ENCODE peak calls at places on chromosomes 12 and 14, in seven cellular contexts. W, F, P, C, D, A and Z are unnamed samples.

GRCh38 chr12:69688021-69688420 is 11.1 kb downstream of the BEST3 start:
- DNase-seq in F (no peak), D (no peak), C (no peak), A (no peak), W (no peak), P (no peak), Z (no peak)

GRCh38 chr14:105475916-105476845 is 1.6 kb downstream of the CRIP2 start:
- DNase-seq in C (no peak), F (no peak), D (no peak), A (no peak), P (peak), W (no peak), Z (peak)

GRCh38 chr12:64639466-64639865 is 29.2 kb downstream of the RASSF3 start:
- DNase-seq in P (no peak), A (no peak), D (no peak), W (no peak), C (no peak), F (no peak), Z (no peak)

GRCh38 chr12:18239561-18239960 is 21.8 kb upstream of the PIK3C2G start:
- DNase-seq in A (no peak), F (no peak), D (no peak), P (no peak), C (no peak), W (no peak), Z (no peak)

GRCh38 chr12:93827669-93828068 is 150.5 kb downstream of the CRADD start:
- DNase-seq in D (no peak), W (no peak), A (no peak), P (no peak), C (no peak), F (no peak), Z (no peak)

GRCh38 chr14:95943699-95944098 is 67.1 kb downstream of the TUNAR start:
- DNase-seq in F (no peak), D (no peak), A (no peak), P (no peak), C (no peak), W (no peak), Z (no peak)

GRCh38 chr14:100855256-100855930 is 29.5 kb downstream of the MEG3 start:
- DNase-seq in W (no peak), C (no peak), D (peak), F (no peak), A (no peak), P (no peak), Z (no peak)

GRCh38 chr12:22437031-22437806 is 102.7 kb upstream of the ST8SIA1 start:
- DNase-seq in W (no peak), F (no peak), C (no peak), D (peak), P (no peak), A (no peak), Z (peak)

GRCh38 chr14:100030441-100031153 is 34.6 kb upstream of the EVL start:
- DNase-seq in A (no peak), P (no peak), W (no peak), F (peak), D (no peak), C (no peak), Z (no peak)

GRCh38 chr14:71460091-71460490 is 472.1 kb upstream of the RGS6 start:
- DNase-seq in P (no peak), F (no peak), W (no peak), C (no peak), D (no peak), A (no peak), Z (no peak)

GRCh38 chr12:69059465-69060457 is 126.8 kb upstream of the CPM start:
- DNase-seq in C (no peak), P (no peak), F (no peak), D (no peak), W (no peak), A (no peak), Z (no peak)

GRCh38 chr12:51890511-51891171 is 2.7 kb downstream of the ANKRD33 start:
- DNase-seq in D (peak), C (no peak), P (no peak), F (no peak), A (no peak), W (no peak), Z (no peak)

GRCh38 chr12:45850302-45850701 is 120.8 kb downstream of the ARID2 start:
- DNase-seq in D (no peak), C (no peak), P (no peak), F (no peak), A (no peak), W (no peak), Z (no peak)

GRCh38 chr14:92747701-92748258 is 647 bp downstream of the LGMN start:
- DNase-seq in A (no peak), D (no peak), F (no peak), P (no peak), C (no peak), W (no peak), Z (no peak)

GRCh38 chr12:130169256-130169655 is 7.0 kb downstream of the FZD10 start:
- DNase-seq in W (no peak), A (no peak), C (no peak), D (no peak), P (no peak), F (no peak), Z (no peak)

GRCh38 chr12:92927436-92928116 is 1.5 kb downstream of the EEA1 start:
- DNase-seq in W (peak), F (no peak), P (no peak), C (peak), A (no peak), D (no peak), Z (no peak)

GRCh38 chr12:90112668-90113067 is 404.0 kb upstream of the ATP2B1 start:
- DNase-seq in F (no peak), P (no peak), D (no peak), W (no peak), C (no peak), A (no peak), Z (no peak)

GRCh38 chr12:132597333-132598283 is 12.8 kb downstream of the LRCOL1 start:
- DNase-seq in C (no peak), A (no peak), P (no peak), F (no peak), D (no peak), W (no peak), Z (peak)

GRCh38 chr12:130992448-130992847 is 38.7 kb downstream of the ADGRD1 start:
- DNase-seq in W (no peak), A (no peak), P (no peak), F (no peak), C (no peak), D (no peak), Z (peak)

GRCh38 chr12:2154521-2154920 is 101.7 kb downstream of the CACNA1C start:
- DNase-seq in P (no peak), A (no peak), C (no peak), D (no peak), W (no peak), F (no peak), Z (no peak)

GRCh38 chr12:66235626-66236281 is 46.7 kb downstream of the IRAK3 start:
- DNase-seq in D (no peak), F (no peak), W (no peak), A (no peak), C (no peak), P (no peak), Z (no peak)

GRCh38 chr14:29144598-29144997 is 378.0 kb downstream of the FOXG1 start:
- DNase-seq in W (no peak), F (no peak), A (no peak), D (no peak), C (no peak), P (no peak), Z (no peak)

GRCh38 chr12:6779667-6780459 is 7.5 kb downstream of the LAG3 start:
- DNase-seq in W (no peak), A (no peak), D (no peak), C (no peak), P (no peak), F (no peak), Z (no peak)

GRCh38 chr12:121816925-121817647 is 13.3 kb downstream of the SETD1B start:
- DNase-seq in F (no peak), A (no peak), W (no peak), C (no peak), D (peak), P (no peak), Z (no peak)

GRCh38 chr12:121246893-121247557 is 37.1 kb downstream of the P2RX4 start:
- DNase-seq in A (no peak), F (no peak), W (no peak), C (no peak), P (no peak), D (no peak), Z (no peak)

GRCh38 chr12:118979763-118980406 is 1.5 kb upstream of the SRRM4 start:
- DNase-seq in D (no peak), A (peak), P (no peak), W (no peak), F (no peak), C (peak), Z (peak)

GRCh38 chr12:85920324-85920947 is 46.3 kb downstream of the NTS start:
- DNase-seq in A (no peak), F (no peak), C (peak), D (no peak), P (no peak), W (peak), Z (no peak)